ENCODE peak calls at places on chromosomes 1 and 21, in nine cellular contexts. U, F, K, S, D, W, R, Q and A are unnamed samples.

GRCh38 chr1:12339861-12340557 is 110.2 kb downstream of the VPS13D start:
- DNase-seq in F (no peak), U (no peak), D (no peak), W (no peak), R (no peak), Q (peak; percentile 61), S (no peak), K (peak; percentile 9), A (peak; percentile 27)

GRCh38 chr1:179808503-179808902 is 65.4 kb downstream of the FAM163A start:
- DNase-seq in D (no peak), U (no peak), W (no peak), R (no peak), Q (no peak), F (no peak), K (no peak), S (no peak), A (no peak)

GRCh38 chr1:10755977-10756521 is 40.4 kb downstream of the CASZ1 start:
- DNase-seq in Q (peak; percentile 89), D (peak; percentile 18), F (no peak), R (peak; percentile 77), U (peak; percentile 30), K (peak; percentile 10), W (no peak), S (no peak), A (peak; percentile 68)

GRCh38 chr1:109229531-109230127 is 15.9 kb downstream of the SARS1 start:
- DNase-seq in Q (no peak), D (no peak), K (no peak), F (peak; percentile 99), U (no peak), R (no peak), W (no peak), S (peak; percentile 97), A (no peak)

GRCh38 chr21:25870084-25870483 is 135.3 kb downstream of the GABPA start:
- DNase-seq in R (no peak), K (no peak), D (no peak), Q (no peak), W (no peak), S (no peak), U (no peak), F (no peak), A (no peak)

GRCh38 chr1:210239295-210240155 is 6.9 kb downstream of the SERTAD4 start:
- DNase-seq in Q (peak; percentile 62), F (peak; percentile 66), U (peak; percentile 95), W (peak; percentile 28), D (peak; percentile 20), S (peak; percentile 63), R (peak; percentile 93), K (no peak), A (peak; percentile 57)

GRCh38 chr1:12619396-12620141 is 1.6 kb upstream of the DHRS3 start:
- DNase-seq in S (peak; percentile 93), U (peak; percentile 88), K (peak; percentile 59), R (peak; percentile 97), F (peak; percentile 94), W (peak; percentile 74), D (peak; percentile 78), Q (peak; percentile 88), A (peak; percentile 94)

GRCh38 chr1:113479713-113480676 is 89.7 kb downstream of the MAGI3 start:
- DNase-seq in K (no peak), F (no peak), R (peak; percentile 1), Q (no peak), S (no peak), W (no peak), U (peak; percentile 20), D (no peak), A (no peak)

GRCh38 chr1:162701286-162701685 is 69.0 kb downstream of the DDR2 start:
- DNase-seq in R (no peak), Q (no peak), K (no peak), D (no peak), W (no peak), U (no peak), F (no peak), S (no peak), A (no peak)

GRCh38 chr1:162704673-162705424 is 72.6 kb downstream of the DDR2 start:
- DNase-seq in R (no peak), D (no peak), F (no peak), W (no peak), K (no peak), S (no peak), Q (no peak), U (no peak), A (no peak)

GRCh38 chr1:162702628-162703027 is 70.4 kb downstream of the DDR2 start:
- DNase-seq in F (no peak), R (no peak), S (no peak), U (no peak), W (no peak), D (no peak), Q (no peak), K (no peak), A (no peak)

GRCh38 chr1:162706003-162706402 is 73.7 kb downstream of the DDR2 start:
- DNase-seq in R (no peak), F (no peak), D (no peak), Q (peak; percentile 3), U (no peak), W (no peak), S (no peak), K (no peak), A (no peak)

DNA sequence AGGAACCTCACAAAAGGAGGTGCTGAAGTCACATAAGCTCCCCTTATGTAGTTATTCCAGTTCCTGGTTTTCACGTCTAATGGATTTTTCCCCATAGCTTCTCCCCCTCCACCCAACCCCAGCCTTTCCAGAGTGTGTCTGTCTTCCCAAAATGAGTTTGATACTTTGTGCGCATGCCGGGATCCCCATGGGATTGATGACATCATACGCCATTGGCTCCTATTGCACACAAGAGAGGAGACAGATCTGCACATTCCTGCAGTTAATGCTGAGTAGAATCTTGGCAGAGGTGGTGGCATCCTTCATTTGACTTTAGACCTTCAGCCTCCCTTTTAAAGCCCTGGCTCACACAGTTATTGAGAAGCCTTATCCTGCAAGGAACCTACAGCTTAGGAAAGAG is 71.4 kb downstream of the DDR2 start:
- DNase-seq in R (no peak), S (no peak), F (no peak), K (no peak), Q (no peak), D (no peak), U (no peak), W (no peak), A (no peak)
- TF ChIP-seq EZH2phosphoT487 in R (no peak), S (no peak), F (no peak), K (no peak), Q (no peak), D (no peak), U (no peak), W (no peak), A (no peak)

GRCh38 chr1:4653796-4654715 is at the start of gene AJAP1:
- DNase-seq in W (no peak), U (no peak), Q (peak; percentile 78), R (no peak), S (peak; percentile 80), D (no peak), K (no peak), F (no peak), A (peak; percentile 29)
- H3K4me3 ChIP-seq in W (no peak within 1 kb of the TSS), U (no peak within 1 kb of the TSS), Q (peak within 1 kb of the TSS; percentile 45), R (no peak within 1 kb of the TSS), S (peak within 1 kb of the TSS; percentile 57), D (no peak within 1 kb of the TSS), K (no peak within 1 kb of the TSS), F (no peak within 1 kb of the TSS), A (no peak within 1 kb of the TSS)

GRCh38 chr1:15057834-15058233 is 95.7 kb upstream of the TMEM51 start:
- DNase-seq in D (no peak), Q (no peak), R (no peak), K (no peak), S (no peak), W (no peak), F (no peak), U (no peak), A (no peak)
- H4K20me1 ChIP-seq in D (no peaks in the 10 kb centered on the region), Q (peaks cover 4% of the 10 kb centered on the region), R (no peaks in the 10 kb centered on the region), K (no peaks in the 10 kb centered on the region), S (peaks cover 4% of the 10 kb centered on the region), W (no peaks in the 10 kb centered on the region), F (no peaks in the 10 kb centered on the region), U (no peaks in the 10 kb centered on the region), A (no peaks in the 10 kb centered on the region)

GRCh38 chr1:216238844-216239243 is 184.4 kb downstream of the USH2A start:
- DNase-seq in S (no peak), R (no peak), K (no peak), W (no peak), U (no peak), Q (peak; percentile 26), F (no peak), D (no peak), A (no peak)
- TF ChIP-seq EZH2phosphoT487 in S (no peak), R (no peak), K (no peak), W (no peak), U (no peak), Q (no peak), F (no peak), D (no peak), A (no peak)

GRCh38 chr1:155131285-155131684 is 3.6 kb downstream of the EFNA1 start:
- DNase-seq in R (no peak), U (no peak), W (no peak), S (no peak), Q (no peak), D (no peak), F (no peak), K (no peak), A (no peak)
- H3K4me3 ChIP-seq in R (no peak overlapping the region), U (no peak overlapping the region), W (no peak overlapping the region), S (no peak overlapping the region), Q (no peak overlapping the region), D (no peak overlapping the region), F (no peak overlapping the region), K (no peak overlapping the region), A (no peak overlapping the region)

DNA sequence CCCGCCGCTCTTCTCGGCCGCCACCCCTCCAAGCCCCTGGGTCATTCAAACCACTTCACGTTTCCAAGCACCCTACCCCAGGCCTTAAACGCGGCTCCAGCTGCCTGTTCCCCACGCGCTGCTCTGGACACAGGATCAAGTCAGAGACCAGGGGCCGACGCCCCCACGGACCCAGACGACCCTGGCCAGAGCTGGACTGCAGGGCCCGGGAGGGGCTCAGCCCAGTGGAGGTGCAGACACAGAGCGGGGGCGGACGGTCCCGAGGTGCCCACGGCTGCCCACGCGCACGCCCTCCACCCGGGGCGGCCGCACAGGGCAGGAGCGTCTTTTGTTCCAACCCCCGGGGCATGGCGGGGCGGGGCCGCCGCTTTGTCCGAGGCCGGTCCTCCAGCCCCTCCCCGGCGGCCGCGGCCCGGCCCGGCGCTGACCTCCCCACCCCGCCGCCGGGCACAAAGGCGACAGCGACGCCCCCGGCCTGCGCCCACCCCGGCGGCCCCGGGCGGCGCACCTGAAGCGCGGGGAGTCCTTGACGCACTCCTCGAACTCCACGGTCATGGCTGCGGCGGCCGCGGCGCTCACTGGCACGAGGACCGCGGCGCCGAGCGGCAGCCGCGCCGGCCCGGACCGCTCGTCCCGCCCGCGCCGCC is 346 bp downstream of the ACAP3 start:
- DNase-seq in W (no peak), R (peak; percentile 67), D (peak; percentile 19), Q (no peak), F (no peak), K (no peak), S (peak; percentile 76), U (peak; percentile 47), A (no peak)
- H4K20me1 ChIP-seq in W (peaks cover 3% of the 10 kb centered on the region), R (no peaks in the 10 kb centered on the region), D (no peaks in the 10 kb centered on the region), Q (peaks cover 11% of the 10 kb centered on the region), F (no peaks in the 10 kb centered on the region), K (peaks cover 5% of the 10 kb centered on the region), S (peaks cover 46% of the 10 kb centered on the region), U (peaks cover 11% of the 10 kb centered on the region), A (peaks cover 24% of the 10 kb centered on the region)